ENCODE peak calls at places on chromosomes 13 and 19, in six cellular contexts. One of them, this sample, is unnamed.
A peak's percentile ranks its signal among the peaks of the same experiment; 100 is the strongest.

GRCh38 chr19:3133793-3134116 is 2.1 kb upstream of the GNA15 start:
- DNase-seq in NCI-H345: no peak
- DNase-seq in stimulated activated CD4-positive, alpha-beta T cell treated with anti-CD3 and anti-CD28 coated beads, TNF-alpha, amount 100 ng/mL, for 4 hours: no peak
- DNase-seq in thyroid gland: no peak
- DNase-seq in skeletal muscle cell: no peak
- DNase-seq in activated T-helper 1 cell treated with Interleukin-2 at 50 U/mL for 16 hours: no peak
- DNase-seq in this sample: no peak

GRCh38 chr19:15268928-15269253 is 36.6 kb upstream of the EPHX3 start:
- DNase-seq in NCI-H345: no peak
- DNase-seq in stimulated activated CD4-positive, alpha-beta T cell treated with anti-CD3 and anti-CD28 coated beads, TNF-alpha, amount 100 ng/mL, for 4 hours: no peak
- DNase-seq in thyroid gland: no peak
- DNase-seq in skeletal muscle cell: no peak
- DNase-seq in activated T-helper 1 cell treated with Interleukin-2 at 50 U/mL for 16 hours: no peak
- DNase-seq in this sample: no peak

GRCh38 chr13:48562296-48563066 is 29.6 kb upstream of the RCBTB2 start:
- DNase-seq in NCI-H345: no peak
- DNase-seq in stimulated activated CD4-positive, alpha-beta T cell treated with anti-CD3 and anti-CD28 coated beads, TNF-alpha, amount 100 ng/mL, for 4 hours: peak; percentile 51
- DNase-seq in thyroid gland: no peak
- DNase-seq in skeletal muscle cell: no peak
- DNase-seq in activated T-helper 1 cell treated with Interleukin-2 at 50 U/mL for 16 hours: peak; percentile 43
- DNase-seq in this sample: no peak

GRCh38 chr13:51519839-51520238 is 64.4 kb upstream of the WDFY2 start:
- DNase-seq in NCI-H345: no peak
- DNase-seq in stimulated activated CD4-positive, alpha-beta T cell treated with anti-CD3 and anti-CD28 coated beads, TNF-alpha, amount 100 ng/mL, for 4 hours: no peak
- DNase-seq in thyroid gland: no peak
- DNase-seq in skeletal muscle cell: no peak
- DNase-seq in activated T-helper 1 cell treated with Interleukin-2 at 50 U/mL for 16 hours: no peak
- DNase-seq in this sample: no peak

GRCh38 chr19:18322318-18322758 is 538 bp downstream of the LSM4 start:
- DNase-seq in NCI-H345: no peak
- DNase-seq in stimulated activated CD4-positive, alpha-beta T cell treated with anti-CD3 and anti-CD28 coated beads, TNF-alpha, amount 100 ng/mL, for 4 hours: no peak
- DNase-seq in thyroid gland: peak; percentile 47
- DNase-seq in skeletal muscle cell: no peak
- DNase-seq in activated T-helper 1 cell treated with Interleukin-2 at 50 U/mL for 16 hours: no peak
- DNase-seq in this sample: no peak

GRCh38 chr13:80379245-80379644 is 38.3 kb upstream of the SPRY2 start:
- DNase-seq in NCI-H345: no peak
- DNase-seq in stimulated activated CD4-positive, alpha-beta T cell treated with anti-CD3 and anti-CD28 coated beads, TNF-alpha, amount 100 ng/mL, for 4 hours: no peak
- DNase-seq in thyroid gland: no peak
- DNase-seq in skeletal muscle cell: peak; percentile 64
- DNase-seq in activated T-helper 1 cell treated with Interleukin-2 at 50 U/mL for 16 hours: no peak
- DNase-seq in this sample: no peak

GRCh38 chr13:110340812-110341444 is 33.8 kb downstream of the COL4A2 start:
- DNase-seq in NCI-H345: no peak
- DNase-seq in stimulated activated CD4-positive, alpha-beta T cell treated with anti-CD3 and anti-CD28 coated beads, TNF-alpha, amount 100 ng/mL, for 4 hours: peak; percentile 38
- DNase-seq in thyroid gland: peak; percentile 40
- DNase-seq in skeletal muscle cell: peak; percentile 44
- DNase-seq in activated T-helper 1 cell treated with Interleukin-2 at 50 U/mL for 16 hours: peak; percentile 20
- DNase-seq in this sample: no peak

GRCh38 chr19:4714016-4714415 is 9.6 kb downstream of the DPP9 start:
- DNase-seq in NCI-H345: no peak
- DNase-seq in stimulated activated CD4-positive, alpha-beta T cell treated with anti-CD3 and anti-CD28 coated beads, TNF-alpha, amount 100 ng/mL, for 4 hours: no peak
- DNase-seq in thyroid gland: no peak
- DNase-seq in skeletal muscle cell: no peak
- DNase-seq in activated T-helper 1 cell treated with Interleukin-2 at 50 U/mL for 16 hours: no peak
- DNase-seq in this sample: no peak

GRCh38 chr19:18417250-18418033 is 1.8 kb upstream of the SSBP4 start:
- DNase-seq in NCI-H345: peak; percentile 72
- DNase-seq in stimulated activated CD4-positive, alpha-beta T cell treated with anti-CD3 and anti-CD28 coated beads, TNF-alpha, amount 100 ng/mL, for 4 hours: no peak
- DNase-seq in thyroid gland: peak; percentile 62
- DNase-seq in skeletal muscle cell: peak; percentile 59
- DNase-seq in activated T-helper 1 cell treated with Interleukin-2 at 50 U/mL for 16 hours: no peak
- DNase-seq in this sample: no peak

GRCh38 chr19:23974941-23975340 is 60.3 kb downstream of the ZNF726 start:
- DNase-seq in NCI-H345: no peak
- DNase-seq in stimulated activated CD4-positive, alpha-beta T cell treated with anti-CD3 and anti-CD28 coated beads, TNF-alpha, amount 100 ng/mL, for 4 hours: no peak
- DNase-seq in thyroid gland: no peak
- DNase-seq in skeletal muscle cell: no peak
- DNase-seq in activated T-helper 1 cell treated with Interleukin-2 at 50 U/mL for 16 hours: no peak
- DNase-seq in this sample: no peak

GRCh38 chr19:8163781-8164180 is 14.4 kb upstream of the FBN3 start:
- DNase-seq in NCI-H345: no peak
- DNase-seq in stimulated activated CD4-positive, alpha-beta T cell treated with anti-CD3 and anti-CD28 coated beads, TNF-alpha, amount 100 ng/mL, for 4 hours: no peak
- DNase-seq in thyroid gland: no peak
- DNase-seq in skeletal muscle cell: no peak
- DNase-seq in activated T-helper 1 cell treated with Interleukin-2 at 50 U/mL for 16 hours: no peak
- DNase-seq in this sample: no peak

GRCh38 chr19:3335431-3336350 is 30.7 kb upstream of the NFIC start:
- DNase-seq in NCI-H345: no peak
- DNase-seq in stimulated activated CD4-positive, alpha-beta T cell treated with anti-CD3 and anti-CD28 coated beads, TNF-alpha, amount 100 ng/mL, for 4 hours: no peak
- DNase-seq in thyroid gland: peak; percentile 79
- DNase-seq in skeletal muscle cell: no peak
- DNase-seq in activated T-helper 1 cell treated with Interleukin-2 at 50 U/mL for 16 hours: no peak
- DNase-seq in this sample: no peak

GRCh38 chr13:85497652-85498051 is 301.6 kb downstream of the SLITRK6 start:
- DNase-seq in NCI-H345: no peak
- DNase-seq in stimulated activated CD4-positive, alpha-beta T cell treated with anti-CD3 and anti-CD28 coated beads, TNF-alpha, amount 100 ng/mL, for 4 hours: no peak
- DNase-seq in thyroid gland: no peak
- DNase-seq in skeletal muscle cell: peak; percentile 94
- DNase-seq in activated T-helper 1 cell treated with Interleukin-2 at 50 U/mL for 16 hours: no peak
- DNase-seq in this sample: no peak

GRCh38 chr19:13723206-13723605 is 41.1 kb upstream of the MRI1 start:
- DNase-seq in NCI-H345: no peak
- DNase-seq in stimulated activated CD4-positive, alpha-beta T cell treated with anti-CD3 and anti-CD28 coated beads, TNF-alpha, amount 100 ng/mL, for 4 hours: no peak
- DNase-seq in thyroid gland: no peak
- DNase-seq in skeletal muscle cell: no peak
- DNase-seq in activated T-helper 1 cell treated with Interleukin-2 at 50 U/mL for 16 hours: no peak
- DNase-seq in this sample: no peak

GRCh38 chr19:48659768-48660167 is 13.0 kb downstream of the NTN5 start:
- DNase-seq in NCI-H345: no peak
- DNase-seq in stimulated activated CD4-positive, alpha-beta T cell treated with anti-CD3 and anti-CD28 coated beads, TNF-alpha, amount 100 ng/mL, for 4 hours: no peak
- DNase-seq in thyroid gland: no peak
- DNase-seq in skeletal muscle cell: no peak
- DNase-seq in activated T-helper 1 cell treated with Interleukin-2 at 50 U/mL for 16 hours: no peak
- DNase-seq in this sample: no peak

GRCh38 chr19:38409631-38410133 is 6.8 kb downstream of the FAM98C start:
- DNase-seq in NCI-H345: no peak
- DNase-seq in stimulated activated CD4-positive, alpha-beta T cell treated with anti-CD3 and anti-CD28 coated beads, TNF-alpha, amount 100 ng/mL, for 4 hours: no peak
- DNase-seq in thyroid gland: no peak
- DNase-seq in skeletal muscle cell: peak; percentile 31
- DNase-seq in activated T-helper 1 cell treated with Interleukin-2 at 50 U/mL for 16 hours: no peak
- DNase-seq in this sample: no peak

GRCh38 chr13:22757530-22758120 is 423.2 kb upstream of the SGCG start:
- DNase-seq in NCI-H345: peak; percentile 9
- DNase-seq in stimulated activated CD4-positive, alpha-beta T cell treated with anti-CD3 and anti-CD28 coated beads, TNF-alpha, amount 100 ng/mL, for 4 hours: no peak
- DNase-seq in thyroid gland: no peak
- DNase-seq in skeletal muscle cell: no peak
- DNase-seq in activated T-helper 1 cell treated with Interleukin-2 at 50 U/mL for 16 hours: no peak
- DNase-seq in this sample: no peak

GRCh38 chr13:49791214-49791752 is 1.2 kb downstream of the KPNA3 start:
- DNase-seq in NCI-H345: no peak
- DNase-seq in stimulated activated CD4-positive, alpha-beta T cell treated with anti-CD3 and anti-CD28 coated beads, TNF-alpha, amount 100 ng/mL, for 4 hours: no peak
- DNase-seq in thyroid gland: peak; percentile 20
- DNase-seq in skeletal muscle cell: no peak
- DNase-seq in activated T-helper 1 cell treated with Interleukin-2 at 50 U/mL for 16 hours: no peak
- DNase-seq in this sample: no peak

GRCh38 chr13:23609414-23610186 is 39.4 kb downstream of the TNFRSF19 start:
- DNase-seq in NCI-H345: no peak
- DNase-seq in stimulated activated CD4-positive, alpha-beta T cell treated with anti-CD3 and anti-CD28 coated beads, TNF-alpha, amount 100 ng/mL, for 4 hours: no peak
- DNase-seq in thyroid gland: peak; percentile 67
- DNase-seq in skeletal muscle cell: peak; percentile 44
- DNase-seq in activated T-helper 1 cell treated with Interleukin-2 at 50 U/mL for 16 hours: no peak
- DNase-seq in this sample: no peak

This sample was measured in NCI-H2107.